ENCODE peak calls at places on chromosomes 4 and X, in four cellular contexts. V, S, D and M are unnamed samples.

GRCh38 chr4:153651041-153651960 is 32.8 kb upstream of the TLR2 start:
- DNase-seq in V (no peak), S (peak; percentile 85), D (no peak), M (no peak)

GRCh38 chr4:137641554-137641953 is 109.3 kb upstream of the PCDH18 start:
- DNase-seq in V (no peak), S (no peak), D (no peak), M (no peak)

GRCh38 chr4:101345271-101345595 is 2.1 kb downstream of the PPP3CA start:
- DNase-seq in V (no peak), S (peak; percentile 50), D (peak; percentile 6), M (no peak)

GRCh38 chr4:17273047-17273446 is 238.8 kb downstream of the QDPR start:
- DNase-seq in V (no peak), S (no peak), D (no peak), M (no peak)

GRCh38 chr4:18051281-18051680 is 29.7 kb upstream of the LCORL start:
- DNase-seq in V (no peak), S (no peak), D (no peak), M (no peak)

GRCh38 chrX:1292581-1293310 is 24.1 kb downstream of the CSF2RA start:
- DNase-seq in V (no peak), S (no peak), D (no peak), M (no peak)

GRCh38 chrX:53483838-53484420 is 49.8 kb upstream of the HSD17B10 start:
- DNase-seq in V (no peak), S (no peak), D (no peak), M (no peak)

GRCh38 chrX:150018931-150019331 is 80.6 kb upstream of the EOLA2 start:
- DNase-seq in V (no peak), S (no peak), D (no peak), M (no peak)

GRCh38 chr4:185566425-185566824 is 31.1 kb upstream of the PDLIM3 start:
- DNase-seq in V (no peak), S (no peak), D (no peak), M (no peak)

GRCh38 chr4:101022151-101023024 is 324.9 kb downstream of the PPP3CA start:
- DNase-seq in V (no peak), S (no peak), D (no peak), M (no peak)

GRCh38 chr4:8769645-8770517 is 101.8 kb downstream of the HMX1 start:
- DNase-seq in V (no peak), S (no peak), D (no peak), M (no peak)